ENCODE peak calls at places on chromosomes 5 and 9, in four cellular contexts. I is CD4-positive, alpha-beta memory T cell; J is OCI-LY7; G is lung. Q is an unnamed sample.

GRCh38 chr5:123147128-123147527 is 58.1 kb downstream of the PRDM6 start:
- DNase-seq in I (no peak), J (no peak), G (no peak), Q (no peak)

GRCh38 chr9:97563458-97564135 is 62.1 kb downstream of the TMOD1 start:
- DNase-seq in I (no peak), J (no peak), G (no peak), Q (no peak)

GRCh38 chr9:132961002-132961401 is 16.6 kb upstream of the TSC1 start:
- DNase-seq in I (no peak), J (no peak), G (no peak), Q (no peak)

GRCh38 chr9:22103650-22104575 is 94.8 kb upstream of the CDKN2B start:
- DNase-seq in I (no peak), J (no peak), G (no peak), Q (no peak)

GRCh38 chr9:131361202-131361833 is 32.6 kb upstream of the PRRC2B start:
- DNase-seq in I (no peak), J (no peak), G (peak; percentile 42), Q (peak; percentile 23)

GRCh38 chr9:115234094-115234493 is 116.1 kb upstream of the TNC start:
- DNase-seq in I (no peak), J (no peak), G (peak; percentile 36), Q (no peak)

GRCh38 chr9:122277285-122277897 is 12.7 kb downstream of the MRRF start:
- DNase-seq in I (no peak), J (no peak), G (no peak), Q (no peak)

GRCh38 chr5:147782053-147783028 is at the start of gene JAKMIP2:
- DNase-seq in I (peak; percentile 70), J (peak; percentile 97), G (peak; percentile 57), Q (peak; percentile 74)

GRCh38 chr5:607541-608285 is 4.4 kb upstream of the CEP72 start:
- DNase-seq in I (no peak), J (peak; percentile 67), G (no peak), Q (no peak)

GRCh38 chr9:109950710-109951443 is 170.9 kb downstream of the PALM2AKAP2 start:
- DNase-seq in I (no peak), J (no peak), G (no peak), Q (peak; percentile 33)

GRCh38 chr5:132799392-132799791 is 13.7 kb upstream of the SOWAHA start:
- DNase-seq in I (no peak), J (no peak), G (no peak), Q (no peak)

GRCh38 chr9:78273761-78274160 is 23.2 kb upstream of the PSAT1 start:
- DNase-seq in I (no peak), J (no peak), G (no peak), Q (no peak)

GRCh38 chr9:91359734-91360470 is 1.8 kb downstream of the AUH start:
- DNase-seq in I (no peak), J (no peak), G (no peak), Q (peak; percentile 58)
- H3K4me1 ChIP-seq in I (peaks cover 39% of the 10 kb centered on the region), J (peaks cover 25% of the 10 kb centered on the region), G (peaks cover 20% of the 10 kb centered on the region), Q (peaks cover 41% of the 10 kb centered on the region)

DNA sequence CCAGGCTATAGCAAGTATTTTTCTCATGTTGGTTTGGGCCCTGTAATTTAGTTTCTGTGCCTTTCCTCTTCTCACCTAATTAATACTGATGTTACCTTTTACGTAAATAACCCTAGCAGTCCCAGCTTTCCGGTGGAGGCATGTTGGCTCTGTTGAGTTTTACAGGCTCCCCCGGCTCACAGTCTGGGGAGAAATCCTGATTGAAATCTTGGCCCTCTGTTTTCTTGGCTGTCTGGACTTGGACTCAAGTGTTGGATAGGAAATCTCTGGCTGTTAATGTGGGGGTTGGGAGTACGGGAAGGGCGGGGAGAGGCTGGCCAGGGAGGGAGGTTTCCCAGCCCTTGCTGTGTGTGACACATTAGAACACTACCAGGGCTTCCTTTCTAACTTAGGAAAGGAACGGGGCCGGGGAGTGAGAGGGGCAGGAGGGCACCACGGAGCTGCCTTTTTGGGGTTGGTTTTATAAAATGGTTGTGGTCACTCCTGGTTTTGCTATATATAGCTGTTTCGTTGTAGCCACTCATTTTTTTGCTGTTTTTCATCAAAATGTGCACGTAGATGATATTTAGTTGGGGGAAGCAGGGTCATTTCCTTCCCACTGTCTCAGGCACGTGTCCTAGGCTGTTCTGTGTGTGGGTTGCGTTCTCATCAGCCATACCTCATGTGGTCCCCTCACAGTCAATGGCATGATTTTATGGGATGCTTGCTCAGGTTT is 10.9 kb downstream of the TRIO start:
- DNase-seq in I (no peak), J (no peak), G (peak; percentile 64), Q (no peak)
- H3K4me1 ChIP-seq in I (no peaks in the 10 kb centered on the region), J (peaks cover 60% of the 10 kb centered on the region), G (peaks cover 51% of the 10 kb centered on the region), Q (no peaks in the 10 kb centered on the region)

GRCh38 chr5:167844173-167844572 is 447.3 kb upstream of the WWC1 start:
- DNase-seq in I (no peak), J (no peak), G (no peak), Q (no peak)
- H3K4me1 ChIP-seq in I (no peaks in the 10 kb centered on the region), J (no peaks in the 10 kb centered on the region), G (no peaks in the 10 kb centered on the region), Q (no peaks in the 10 kb centered on the region)

DNA sequence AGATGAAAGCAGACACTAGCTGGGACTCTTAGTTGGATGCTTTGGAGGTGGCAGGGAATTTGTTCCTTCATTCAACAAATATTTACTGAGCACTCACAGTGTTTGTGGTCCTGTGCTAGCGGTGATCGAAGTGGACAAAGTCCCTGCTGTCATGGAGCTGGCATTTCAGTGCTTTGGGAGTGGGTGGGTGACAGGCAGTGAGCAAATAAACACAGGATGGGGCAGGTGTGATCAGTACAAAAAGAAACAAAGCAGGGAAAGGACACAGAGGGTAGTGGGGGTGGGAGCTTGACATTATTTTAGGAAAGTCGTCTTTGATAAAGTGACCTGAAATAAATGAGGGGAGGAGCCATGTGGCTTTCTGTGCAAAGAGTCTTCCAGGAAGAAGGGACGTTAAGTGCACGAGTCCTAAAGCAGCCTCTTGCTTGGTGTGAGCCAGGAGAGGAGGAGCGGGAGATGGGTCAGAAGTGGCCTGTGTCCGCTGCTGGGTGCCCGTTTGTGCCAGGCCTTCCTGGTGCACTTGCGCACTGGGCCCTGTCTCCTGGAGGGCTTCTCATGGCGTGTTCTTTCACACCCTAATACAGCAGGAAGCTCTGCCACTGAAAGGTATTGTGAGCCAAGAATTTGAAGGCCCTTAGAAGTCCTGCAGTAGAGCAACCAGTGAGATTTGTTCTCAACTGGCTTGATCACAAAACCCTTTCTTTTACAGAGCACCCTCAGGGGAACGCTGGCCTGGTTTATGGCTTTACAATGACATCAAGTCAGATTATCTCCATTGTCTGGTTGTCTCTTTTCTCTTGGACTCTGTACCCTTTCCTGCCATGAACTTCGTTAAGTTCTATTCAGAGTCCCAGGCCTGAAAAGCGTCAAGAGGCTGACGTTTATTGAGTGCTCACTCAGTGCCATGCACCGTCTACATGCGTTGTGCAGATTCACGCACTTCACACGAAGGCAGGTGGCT is 14.9 kb downstream of the NDST1 start:
- DNase-seq in I (no peak), J (peak; percentile 16), G (peak; percentile 64), Q (no peak)
- H3K4me1 ChIP-seq in I (no peaks in the 10 kb centered on the region), J (peaks cover 49% of the 10 kb centered on the region), G (peaks cover under 1% of the 10 kb centered on the region), Q (no peaks in the 10 kb centered on the region)

GRCh38 chr9:93202919-93203712 is 19.2 kb downstream of the WNK2 start:
- DNase-seq in I (no peak), J (no peak), G (no peak), Q (no peak)
- H3K4me1 ChIP-seq in I (no peaks in the 10 kb centered on the region), J (peaks cover 14% of the 10 kb centered on the region), G (peaks cover 9% of the 10 kb centered on the region), Q (no peaks in the 10 kb centered on the region)

GRCh38 chr9:136108648-136109266 is 9.9 kb downstream of the TMEM250 start:
- DNase-seq in I (no peak), J (no peak), G (no peak), Q (no peak)
- H3K4me1 ChIP-seq in I (peaks cover 80% of the 10 kb centered on the region), J (peaks cover 41% of the 10 kb centered on the region), G (peaks cover 9% of the 10 kb centered on the region), Q (peaks cover 79% of the 10 kb centered on the region)

Q was measured in CD4-positive, CD25-positive, alpha-beta regulatory T cell.